ENCODE peak calls at places on chromosomes 2 and 18, in four cellular contexts. One of them, this sample, is unnamed.

GRCh38 chr2:123162400-123163016 is 862.6 kb upstream of the CNTNAP5 start:
- DNase-seq in breast epithelium: no peak
- DNase-seq in stomach: no peak
- DNase-seq in HCT116: no peak
- DNase-seq in this sample: no peak

GRCh38 chr2:127153691-127154158 is 46.8 kb upstream of the BIN1 start:
- DNase-seq in breast epithelium: no peak
- DNase-seq in stomach: no peak
- DNase-seq in HCT116: no peak
- DNase-seq in this sample: no peak

GRCh38 chr2:136238552-136239346 is 120.8 kb upstream of the CXCR4 start:
- DNase-seq in breast epithelium: no peak
- DNase-seq in stomach: no peak
- DNase-seq in HCT116: no peak
- DNase-seq in this sample: no peak

GRCh38 chr2:44450806-44451205 is 89.1 kb downstream of the CAMKMT start:
- DNase-seq in breast epithelium: no peak
- DNase-seq in stomach: no peak
- DNase-seq in HCT116: no peak
- DNase-seq in this sample: no peak

GRCh38 chr2:156322103-156322671 is 10.3 kb downstream of the NR4A2 start:
- DNase-seq in breast epithelium: no peak
- DNase-seq in stomach: no peak
- DNase-seq in HCT116: no peak
- DNase-seq in this sample: no peak

GRCh38 chr2:181384923-181385322 is 72.3 kb upstream of the ITGA4 start:
- DNase-seq in breast epithelium: no peak
- DNase-seq in stomach: no peak
- DNase-seq in HCT116: no peak
- DNase-seq in this sample: no peak

GRCh38 chr2:168607992-168608391 is 151.9 kb downstream of the CERS6 start:
- DNase-seq in breast epithelium: no peak
- DNase-seq in stomach: no peak
- DNase-seq in HCT116: no peak
- DNase-seq in this sample: no peak

GRCh38 chr2:162297925-162298552 is 20.4 kb downstream of the IFIH1 start:
- DNase-seq in breast epithelium: no peak
- DNase-seq in stomach: peak; percentile 60
- DNase-seq in HCT116: peak; percentile 73
- DNase-seq in this sample: no peak

GRCh38 chr2:196590286-196590685 is 49.2 kb upstream of the CCDC150 start:
- DNase-seq in breast epithelium: no peak
- DNase-seq in stomach: no peak
- DNase-seq in HCT116: no peak
- DNase-seq in this sample: no peak

GRCh38 chr18:35728676-35729075 is 147.1 kb downstream of the GALNT1 start:
- DNase-seq in breast epithelium: no peak
- DNase-seq in stomach: no peak
- DNase-seq in HCT116: no peak
- DNase-seq in this sample: no peak

GRCh38 chr2:104412384-104412783 is 441.5 kb upstream of the POU3F3 start:
- DNase-seq in breast epithelium: no peak
- DNase-seq in stomach: no peak
- DNase-seq in HCT116: no peak
- DNase-seq in this sample: no peak

GRCh38 chr2:172667926-172668325 is 67.7 kb upstream of the RAPGEF4 start:
- DNase-seq in breast epithelium: no peak
- DNase-seq in stomach: no peak
- DNase-seq in HCT116: no peak
- DNase-seq in this sample: no peak

GRCh38 chr2:227183657-227184367 is 19.4 kb downstream of the COL4A3 start:
- DNase-seq in breast epithelium: no peak
- DNase-seq in stomach: no peak
- DNase-seq in HCT116: no peak
- DNase-seq in this sample: no peak

GRCh38 chr2:200042102-200042735 is 86.8 kb downstream of the MAIP1 start:
- DNase-seq in breast epithelium: no peak
- DNase-seq in stomach: no peak
- DNase-seq in HCT116: no peak
- DNase-seq in this sample: no peak

GRCh38 chr18:54948350-54948837 is 10.9 kb downstream of the CCDC68 start:
- DNase-seq in breast epithelium: no peak
- DNase-seq in stomach: no peak
- DNase-seq in HCT116: no peak
- DNase-seq in this sample: no peak

GRCh38 chr2:74511104-74511989 is 2.9 kb upstream of the TLX2 start:
- DNase-seq in breast epithelium: no peak
- DNase-seq in stomach: no peak
- DNase-seq in HCT116: no peak
- DNase-seq in this sample: no peak

GRCh38 chr2:165568361-165568760 is 98.9 kb downstream of the CSRNP3 start:
- DNase-seq in breast epithelium: no peak
- DNase-seq in stomach: no peak
- DNase-seq in HCT116: no peak
- DNase-seq in this sample: no peak

GRCh38 chr2:136141510-136142154 is 23.7 kb upstream of the CXCR4 start:
- DNase-seq in breast epithelium: no peak
- DNase-seq in stomach: no peak
- DNase-seq in HCT116: no peak
- DNase-seq in this sample: no peak

GRCh38 chr18:34224423-34225217 is at the start of gene NOL4:
- DNase-seq in breast epithelium: peak; percentile 58
- DNase-seq in stomach: peak; percentile 45
- DNase-seq in HCT116: no peak
- DNase-seq in this sample: no peak

GRCh38 chr18:67421666-67422065 is 94.9 kb downstream of the DSEL start:
- DNase-seq in breast epithelium: no peak
- DNase-seq in stomach: no peak
- DNase-seq in HCT116: no peak
- DNase-seq in this sample: no peak

GRCh38 chr18:10035306-10035991 is 121.6 kb downstream of the VAPA start:
- DNase-seq in breast epithelium: no peak
- DNase-seq in stomach: peak; percentile 37
- DNase-seq in HCT116: no peak
- DNase-seq in this sample: no peak

GRCh38 chr2:39213015-39213414 is 30.8 kb downstream of the CDKL4 start:
- DNase-seq in breast epithelium: no peak
- DNase-seq in stomach: no peak
- DNase-seq in HCT116: no peak
- DNase-seq in this sample: no peak

GRCh38 chr2:84297155-84297554 is 161.9 kb downstream of the SUCLG1 start:
- DNase-seq in breast epithelium: no peak
- DNase-seq in stomach: no peak
- DNase-seq in HCT116: peak; percentile 75
- DNase-seq in this sample: no peak

GRCh38 chr2:28552045-28552823 is 56.4 kb downstream of the PLB1 start:
- DNase-seq in breast epithelium: no peak
- DNase-seq in stomach: no peak
- DNase-seq in HCT116: no peak
- DNase-seq in this sample: no peak

GRCh38 chr18:37502036-37502435 is 63.6 kb downstream of the CELF4 start:
- DNase-seq in breast epithelium: no peak
- DNase-seq in stomach: no peak
- DNase-seq in HCT116: no peak
- DNase-seq in this sample: no peak

GRCh38 chr2:22788749-22789148 is 596.2 kb upstream of the KLHL29 start:
- DNase-seq in breast epithelium: no peak
- DNase-seq in stomach: no peak
- DNase-seq in HCT116: no peak
- DNase-seq in this sample: no peak

GRCh38 chr18:58135170-58135569 is 91.1 kb downstream of the NEDD4L start:
- DNase-seq in breast epithelium: no peak
- DNase-seq in stomach: no peak
- DNase-seq in HCT116: no peak
- DNase-seq in this sample: no peak

GRCh38 chr2:28716265-28716865 is 35.3 kb upstream of the PPP1CB start:
- DNase-seq in breast epithelium: no peak
- DNase-seq in stomach: peak; percentile 34
- DNase-seq in HCT116: peak; percentile 64
- DNase-seq in this sample: no peak

GRCh38 chr2:191038241-191038725 is 24.3 kb upstream of the STAT1 start:
- DNase-seq in breast epithelium: no peak
- DNase-seq in stomach: no peak
- DNase-seq in HCT116: no peak
- DNase-seq in this sample: no peak

GRCh38 chr2:168348076-168348475 is 100.7 kb upstream of the STK39 start:
- DNase-seq in breast epithelium: no peak
- DNase-seq in stomach: peak; percentile 41
- DNase-seq in HCT116: peak; percentile 57
- DNase-seq in this sample: no peak

GRCh38 chr2:101768480-101769077 is 71.1 kb downstream of the MAP4K4 start:
- DNase-seq in breast epithelium: no peak
- DNase-seq in stomach: no peak
- DNase-seq in HCT116: no peak
- DNase-seq in this sample: no peak

GRCh38 chr2:171210864-171211431 is 50.3 kb upstream of the TLK1 start:
- DNase-seq in breast epithelium: no peak
- DNase-seq in stomach: no peak
- DNase-seq in HCT116: no peak
- DNase-seq in this sample: no peak

GRCh38 chr2:236286866-236287545 is 22.8 kb upstream of the ASB18 start:
- DNase-seq in breast epithelium: no peak
- DNase-seq in stomach: no peak
- DNase-seq in HCT116: no peak
- DNase-seq in this sample: no peak

GRCh38 chr2:1366546-1367134 is 46.6 kb upstream of the TPO start:
- DNase-seq in breast epithelium: no peak
- DNase-seq in stomach: no peak
- DNase-seq in HCT116: no peak
- DNase-seq in this sample: no peak

GRCh38 chr2:98454073-98454472 is 9.4 kb downstream of the INPP4A start:
- DNase-seq in breast epithelium: no peak
- DNase-seq in stomach: no peak
- DNase-seq in HCT116: no peak
- DNase-seq in this sample: no peak

GRCh38 chr2:26462511-26463251 is 15.2 kb downstream of the OTOF start:
- DNase-seq in breast epithelium: peak; percentile 39
- DNase-seq in stomach: peak; percentile 56
- DNase-seq in HCT116: peak; percentile 60
- DNase-seq in this sample: peak; percentile 61

GRCh38 chr18:27713727-27714080 is 463.2 kb downstream of the CDH2 start:
- DNase-seq in breast epithelium: no peak
- DNase-seq in stomach: no peak
- DNase-seq in HCT116: no peak
- DNase-seq in this sample: no peak

GRCh38 chr2:226063704-226064390 is 664.3 kb downstream of the NYAP2 start:
- DNase-seq in breast epithelium: no peak
- DNase-seq in stomach: no peak
- DNase-seq in HCT116: peak; percentile 96
- DNase-seq in this sample: no peak

GRCh38 chr2:195342105-195342504 is 314.9 kb upstream of the SLC39A10 start:
- DNase-seq in breast epithelium: no peak
- DNase-seq in stomach: no peak
- DNase-seq in HCT116: no peak
- DNase-seq in this sample: no peak
- TF ChIP-seq POLR2AphosphoS5 in breast epithelium: no peak
- TF ChIP-seq POLR2AphosphoS5 in stomach: no peak
- TF ChIP-seq POLR2AphosphoS5 in HCT116: no peak
- TF ChIP-seq POLR2AphosphoS5 in this sample: no peak

DNA sequence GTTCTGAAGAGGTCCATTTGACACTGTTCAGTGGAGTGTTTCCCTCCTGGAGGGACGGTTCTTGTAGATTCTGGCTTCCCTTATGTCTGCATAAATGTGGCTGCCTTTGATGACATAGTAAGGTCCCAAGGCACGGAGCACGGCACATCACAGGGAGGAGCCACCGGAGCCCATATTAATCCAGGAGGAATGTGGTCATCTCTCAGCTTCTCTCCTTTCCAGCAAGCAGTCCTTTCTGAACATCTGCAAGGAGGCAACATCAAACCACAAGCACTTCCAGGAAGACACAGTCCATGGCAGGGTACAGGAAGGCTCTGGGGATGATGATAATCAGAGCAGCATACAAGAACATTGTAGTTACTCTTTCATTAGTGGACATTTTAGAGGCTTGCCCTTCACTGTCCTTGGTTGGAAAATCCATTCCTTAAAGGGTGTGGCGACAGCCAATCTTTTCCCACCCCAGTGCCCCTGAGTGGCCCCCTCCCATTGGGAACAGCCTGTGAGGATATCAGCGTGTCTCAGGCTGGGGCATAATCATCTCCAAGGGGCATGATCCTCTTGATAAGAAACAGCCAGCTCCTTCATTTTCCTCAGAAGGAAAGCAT is 31.2 kb downstream of the YPEL5 start:
- DNase-seq in breast epithelium: no peak
- DNase-seq in stomach: peak; percentile 8
- DNase-seq in HCT116: no peak
- DNase-seq in this sample: no peak
- TF ChIP-seq POLR2AphosphoS5 in breast epithelium: no peak
- TF ChIP-seq POLR2AphosphoS5 in stomach: no peak
- TF ChIP-seq POLR2AphosphoS5 in HCT116: no peak
- TF ChIP-seq POLR2AphosphoS5 in this sample: no peak

GRCh38 chr2:174341301-174341994 is 6.7 kb downstream of the SP9 start:
- DNase-seq in breast epithelium: peak; percentile 87
- DNase-seq in stomach: peak; percentile 91
- DNase-seq in HCT116: peak; percentile 58
- DNase-seq in this sample: peak; percentile 88
- TF ChIP-seq POLR2AphosphoS5 in breast epithelium: no peak
- TF ChIP-seq POLR2AphosphoS5 in stomach: peak; percentile 62
- TF ChIP-seq POLR2AphosphoS5 in HCT116: no peak
- TF ChIP-seq POLR2AphosphoS5 in this sample: no peak

GRCh38 chr18:12031836-12032235 is 50.5 kb downstream of the IMPA2 start:
- DNase-seq in breast epithelium: no peak
- DNase-seq in stomach: no peak
- DNase-seq in HCT116: no peak
- DNase-seq in this sample: peak; percentile 90
- TF ChIP-seq POLR2AphosphoS5 in breast epithelium: no peak
- TF ChIP-seq POLR2AphosphoS5 in stomach: no peak
- TF ChIP-seq POLR2AphosphoS5 in HCT116: no peak
- TF ChIP-seq POLR2AphosphoS5 in this sample: no peak

This sample was measured in suprapubic skin.